ENCODE peak calls at places on chromosome 19, in four cellular contexts. One of them, this sample, is unnamed.

GRCh38 chr19:10379880-10380310 is 477 bp downstream of the TYK2 start:
- DNase-seq in fibroblast of lung: no peak
- DNase-seq in neural progenitor cell: no peak
- DNase-seq in Kasumi-1: no peak
- DNase-seq in this sample: no peak

GRCh38 chr19:31297991-31298390 is 51.2 kb downstream of the TSHZ3 start:
- DNase-seq in neural progenitor cell: no peak
- DNase-seq in Kasumi-1: no peak
- DNase-seq in fibroblast of lung: no peak
- DNase-seq in this sample: no peak

GRCh38 chr19:2701361-2702169 is 929 bp downstream of the GNG7 start:
- DNase-seq in fibroblast of lung: no peak
- DNase-seq in Kasumi-1: no peak
- DNase-seq in neural progenitor cell: no peak
- DNase-seq in this sample: no peak

GRCh38 chr19:49436381-49437017 is 4.8 kb downstream of the SLC17A7 start:
- DNase-seq in neural progenitor cell: peak; percentile 91
- DNase-seq in fibroblast of lung: no peak
- DNase-seq in Kasumi-1: no peak
- DNase-seq in this sample: no peak

GRCh38 chr19:11692127-11692790 is 46.5 kb downstream of the ZNF823 start:
- DNase-seq in fibroblast of lung: no peak
- DNase-seq in neural progenitor cell: no peak
- DNase-seq in Kasumi-1: no peak
- DNase-seq in this sample: no peak

GRCh38 chr19:40178756-40179155 is 12.5 kb upstream of the MAP3K10 start:
- DNase-seq in fibroblast of lung: no peak
- DNase-seq in neural progenitor cell: no peak
- DNase-seq in Kasumi-1: no peak
- DNase-seq in this sample: no peak

GRCh38 chr19:11191273-11191755 is 6.0 kb downstream of the KANK2 start:
- DNase-seq in fibroblast of lung: peak; percentile 47
- DNase-seq in Kasumi-1: peak; percentile 87
- DNase-seq in neural progenitor cell: no peak
- DNase-seq in this sample: no peak

GRCh38 chr19:23071087-23071511 is 45.7 kb upstream of the ZNF730 start:
- DNase-seq in Kasumi-1: no peak
- DNase-seq in neural progenitor cell: no peak
- DNase-seq in fibroblast of lung: peak; percentile 36
- DNase-seq in this sample: no peak

This sample was measured in KBM-7.